ENCODE peak calls at places on chromosomes 7 and 10, in eight cellular contexts. U is mesendoderm; H is CD8-positive, alpha-beta T cell; K is heart right ventricle; D is naive thymus-derived CD4-positive, alpha-beta T cell; T is PC-9; Q is CD4-positive, CD25-positive, alpha-beta regulatory T cell; W is SK-N-SH. C is an unnamed sample.

GRCh38 chr7:66514050-66514449 is 114.6 kb upstream of the KCTD7 start:
- DNase-seq in T (no peak), D (no peak), K (no peak), Q (no peak), H (no peak), U (no peak), W (no peak), C (no peak)

GRCh38 chr10:78973901-78974408 is 94.8 kb upstream of the ZMIZ1 start:
- DNase-seq in U (peak), T (peak), W (no peak), H (peak), K (peak), D (peak), Q (peak), C (peak)

GRCh38 chr10:77231375-77231774 is 406.2 kb downstream of the KCNMA1 start:
- DNase-seq in D (no peak), T (no peak), W (no peak), U (no peak), K (no peak), H (no peak), Q (no peak), C (no peak)

GRCh38 chr7:14988941-14989340 is 86.4 kb upstream of the DGKB start:
- DNase-seq in D (no peak), H (no peak), K (no peak), U (no peak), W (peak), Q (no peak), T (no peak), C (no peak)

GRCh38 chr7:112708236-112708635 is 82.0 kb downstream of the TMEM168 start:
- DNase-seq in H (no peak), T (no peak), D (no peak), U (peak), Q (no peak), K (no peak), W (no peak), C (no peak)

GRCh38 chr7:21426286-21426957 is 1.5 kb upstream of the SP4 start:
- DNase-seq in K (no peak), T (peak), W (no peak), D (no peak), Q (no peak), U (peak), H (no peak), C (no peak)

GRCh38 chr10:120365872-120366271 is 91.2 kb upstream of the PLPP4 start:
- DNase-seq in W (no peak), U (no peak), H (no peak), Q (no peak), T (no peak), K (no peak), D (no peak), C (no peak)

GRCh38 chr7:39096220-39096619 is 118.5 kb downstream of the POU6F2 start:
- DNase-seq in T (peak), Q (no peak), U (no peak), D (no peak), W (no peak), H (no peak), K (no peak), C (no peak)

GRCh38 chr7:82865856-82866255 is 296.8 kb downstream of the PCLO start:
- DNase-seq in W (no peak), T (no peak), H (no peak), Q (no peak), U (no peak), K (no peak), D (no peak), C (no peak)

GRCh38 chr10:86341361-86341811 is 25.2 kb downstream of the GRID1 start:
- DNase-seq in H (no peak), T (no peak), D (no peak), K (no peak), Q (no peak), U (no peak), W (peak), C (no peak)

GRCh38 chr7:6198687-6199595 is 73.5 kb downstream of the CYTH3 start:
- DNase-seq in W (no peak), H (no peak), U (peak), T (no peak), D (no peak), K (no peak), Q (no peak), C (no peak)

GRCh38 chr10:124552877-124553276 is 91.3 kb downstream of the LHPP start:
- DNase-seq in U (no peak), H (no peak), D (no peak), T (no peak), K (no peak), W (no peak), Q (no peak), C (no peak)

GRCh38 chr7:35736725-35737124 is 41.8 kb upstream of the HERPUD2 start:
- DNase-seq in D (no peak), W (no peak), K (no peak), T (peak), H (no peak), Q (no peak), U (no peak), C (no peak)
- H3K27ac ChIP-seq in D (no peak), W (no peak), K (no peak), T (no peak), H (no peak), Q (no peak), U (no peak), C (peak)

DNA sequence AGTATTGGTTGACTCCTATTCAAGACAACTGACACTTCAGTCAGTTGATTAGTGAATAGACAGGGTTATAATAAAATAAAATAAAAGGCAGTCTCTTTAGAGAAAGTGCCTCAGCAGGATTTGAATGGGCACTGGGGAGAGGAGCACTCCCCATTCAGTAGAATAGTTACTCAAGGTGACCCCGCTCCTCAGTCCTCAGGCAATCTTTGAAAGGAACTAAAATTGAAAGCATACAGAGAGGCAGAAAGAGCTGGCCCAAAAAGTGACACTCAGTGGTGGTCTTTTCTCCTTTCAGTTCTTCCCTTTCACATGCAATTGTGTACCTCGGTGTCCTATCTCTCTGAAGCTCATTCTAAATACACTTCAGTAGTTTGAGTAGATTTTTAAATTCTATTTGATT is 47.4 kb upstream of the MACC1 start:
- DNase-seq in Q (no peak), D (no peak), W (no peak), K (no peak), T (no peak), U (no peak), H (no peak), C (no peak)
- H3K27ac ChIP-seq in Q (no peak), D (no peak), W (no peak), K (no peak), T (no peak), U (no peak), H (no peak), C (no peak)

GRCh38 chr7:150466477-150466876 is 16.0 kb downstream of the GIMAP8 start:
- DNase-seq in U (no peak), W (no peak), Q (no peak), H (no peak), T (no peak), D (no peak), K (no peak), C (no peak)
- H3K27ac ChIP-seq in U (no peak), W (no peak), Q (no peak), H (no peak), T (no peak), D (peak), K (peak), C (no peak)

GRCh38 chr7:84277628-84278224 is 83.1 kb upstream of the SEMA3A start:
- DNase-seq in W (no peak), T (no peak), D (no peak), U (peak), Q (no peak), K (no peak), H (no peak), C (no peak)
- H3K27ac ChIP-seq in W (no peak), T (no peak), D (no peak), U (peak), Q (no peak), K (no peak), H (no peak), C (no peak)

GRCh38 chr7:7226407-7226806 is 44.1 kb downstream of the C1GALT1 start:
- DNase-seq in D (no peak), T (no peak), H (no peak), K (no peak), W (no peak), Q (no peak), U (no peak), C (no peak)

GRCh38 chr7:7228472-7228871 is 46.1 kb downstream of the C1GALT1 start:
- DNase-seq in K (no peak), D (no peak), H (no peak), U (no peak), Q (no peak), W (no peak), T (no peak), C (no peak)

GRCh38 chr7:7231005-7231404 is 48.7 kb downstream of the C1GALT1 start:
- DNase-seq in T (no peak), U (no peak), Q (no peak), W (no peak), H (no peak), K (no peak), D (no peak), C (no peak)

GRCh38 chr7:7231865-7232264 is 49.5 kb downstream of the C1GALT1 start:
- DNase-seq in U (no peak), W (no peak), K (no peak), T (no peak), D (no peak), H (no peak), Q (no peak), C (no peak)

GRCh38 chr7:7228967-7229366 is 46.6 kb downstream of the C1GALT1 start:
- DNase-seq in K (no peak), Q (no peak), D (no peak), T (no peak), H (no peak), U (no peak), W (no peak), C (no peak)
- H3K27ac ChIP-seq in K (no peak), Q (no peak), D (no peak), T (no peak), H (no peak), U (no peak), W (no peak), C (peak)

GRCh38 chr7:98671733-98672331 is 54.7 kb downstream of the NPTX2 start:
- DNase-seq in D (no peak), U (no peak), H (no peak), T (no peak), K (no peak), Q (no peak), W (no peak), C (no peak)

GRCh38 chr7:98669417-98670015 is 52.4 kb downstream of the NPTX2 start:
- DNase-seq in W (peak), D (no peak), K (no peak), T (no peak), Q (no peak), H (no peak), U (no peak), C (peak)

GRCh38 chr7:98674461-98674860 is 57.4 kb downstream of the NPTX2 start:
- DNase-seq in H (no peak), Q (no peak), W (no peak), D (no peak), T (no peak), K (no peak), U (no peak), C (no peak)

GRCh38 chr7:98674881-98675280 is 57.8 kb downstream of the NPTX2 start:
- DNase-seq in T (no peak), H (no peak), K (no peak), Q (no peak), D (no peak), U (no peak), W (no peak), C (no peak)

GRCh38 chr7:98670186-98670585 is 53.1 kb downstream of the NPTX2 start:
- DNase-seq in U (no peak), K (no peak), H (no peak), Q (no peak), W (no peak), D (no peak), T (no peak), C (no peak)
- H3K27ac ChIP-seq in U (no peak), K (no peak), H (no peak), Q (no peak), W (no peak), D (no peak), T (no peak), C (no peak)

C was measured in substantia nigra.